ENCODE peak calls at places on chromosomes 11 and 22, in five cellular contexts. Y is effector memory CD4-positive, alpha-beta T cell; O is CD8-positive, alpha-beta memory T cell; N is ovary; C is CD8-positive, alpha-beta T cell. H is an unnamed sample.

GRCh38 chr11:32706985-32707736 is 87.3 kb downstream of the CCDC73 start:
- DNase-seq in Y (no peak), O (no peak), N (no peak), C (no peak), H (no peak)

GRCh38 chr11:86041975-86042378 is 26.9 kb downstream of the PICALM start:
- DNase-seq in Y (peak; percentile 43), O (peak; percentile 68), N (no peak), C (peak; percentile 48), H (peak; percentile 99)

GRCh38 chr11:77055056-77055680 is 11.6 kb upstream of the CAPN5 start:
- DNase-seq in Y (no peak), O (no peak), N (no peak), C (no peak), H (no peak)

GRCh38 chr22:43289976-43290663 is 53.1 kb downstream of the SCUBE1 start:
- DNase-seq in Y (no peak), O (no peak), N (peak; percentile 83), C (no peak), H (peak; percentile 63)

GRCh38 chr11:133507185-133507584 is 25.1 kb downstream of the OPCML start:
- DNase-seq in Y (no peak), O (no peak), N (no peak), C (no peak), H (no peak)

GRCh38 chr11:92702771-92703170 is 266.7 kb upstream of the MTNR1B start:
- DNase-seq in Y (no peak), O (no peak), N (no peak), C (no peak), H (no peak)

GRCh38 chr11:72012897-72013721 is 14.4 kb downstream of the IL18BP start:
- DNase-seq in Y (no peak), O (no peak), N (peak; percentile 87), C (no peak), H (peak; percentile 60)

GRCh38 chr22:43438666-43439347 is 27.0 kb downstream of the MPPED1 start:
- DNase-seq in Y (no peak), O (no peak), N (no peak), C (no peak), H (no peak)

GRCh38 chr11:134287561-134287960 is 11.4 kb downstream of the GLB1L3 start:
- DNase-seq in Y (no peak), O (no peak), N (no peak), C (no peak), H (no peak)

GRCh38 chr11:3057069-3057963 is at the start of gene CARS1:
- DNase-seq in Y (peak; percentile 94), O (peak; percentile 90), N (peak; percentile 96), C (peak; percentile 92), H (peak; percentile 91)

DNA sequence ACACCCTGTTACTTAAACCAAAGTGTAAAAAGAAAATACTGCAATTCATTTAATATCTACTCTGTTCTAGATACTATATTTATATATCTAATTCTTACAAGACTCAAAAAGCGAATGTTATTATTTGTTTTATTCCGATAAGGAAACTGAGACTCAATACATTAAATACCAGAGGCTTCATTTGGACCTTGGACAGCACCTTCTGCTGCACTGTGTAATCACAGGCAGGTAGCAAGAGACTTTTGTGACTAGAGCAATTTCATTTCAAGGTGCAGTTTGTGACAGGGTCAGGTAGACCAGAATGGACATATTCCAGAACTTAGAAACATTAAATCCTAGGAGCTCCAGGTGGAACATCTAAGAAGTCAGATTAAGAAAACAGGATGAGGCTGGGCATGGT is 21.4 kb upstream of the DNAJB13 start:
- DNase-seq in Y (no peak), O (no peak), N (no peak), C (no peak), H (no peak)
- H3K36me3 ChIP-seq in Y (peaks cover 29% of the 10 kb centered on the region), O (peaks cover 18% of the 10 kb centered on the region), N (no peaks in the 10 kb centered on the region), C (peaks cover 20% of the 10 kb centered on the region), H (peaks cover 80% of the 10 kb centered on the region)

GRCh38 chr22:19974935-19975706 is 33.5 kb upstream of the TXNRD2 start:
- DNase-seq in Y (no peak), O (no peak), N (no peak), C (no peak), H (no peak)
- H3K36me3 ChIP-seq in Y (no peaks in the 10 kb centered on the region), O (no peaks in the 10 kb centered on the region), N (no peaks in the 10 kb centered on the region), C (no peaks in the 10 kb centered on the region), H (peaks cover 85% of the 10 kb centered on the region)

DNA sequence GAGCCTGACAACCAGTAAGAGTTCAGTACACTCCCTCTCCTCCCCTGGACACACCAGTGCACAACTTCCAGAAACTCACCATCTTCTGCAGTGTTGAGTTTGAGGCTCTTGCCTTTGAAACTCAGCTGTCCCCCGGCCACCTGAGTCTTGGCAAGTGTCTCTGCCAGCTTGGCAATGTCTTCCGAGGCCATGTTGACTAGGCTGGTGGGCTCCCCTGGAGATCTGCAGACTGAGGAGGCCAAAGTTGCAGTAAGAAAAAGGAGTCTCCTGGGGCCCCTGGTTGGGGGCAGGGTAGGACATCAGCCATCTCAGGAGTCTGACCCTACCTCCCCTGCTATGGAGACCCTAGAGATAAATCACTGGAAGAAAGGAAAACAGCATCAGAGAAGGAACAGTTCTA is 5.1 kb downstream of the RANGAP1 start:
- DNase-seq in Y (no peak), O (no peak), N (no peak), C (no peak), H (no peak)
- H3K36me3 ChIP-seq in Y (peaks cover 40% of the 10 kb centered on the region), O (peaks cover 40% of the 10 kb centered on the region), N (no peaks in the 10 kb centered on the region), C (peaks cover 26% of the 10 kb centered on the region), H (peaks cover 89% of the 10 kb centered on the region)

GRCh38 chr11:83039566-83039965 is 32.1 kb downstream of the RAB30 start:
- DNase-seq in Y (no peak), O (no peak), N (no peak), C (no peak), H (no peak)
- H3K36me3 ChIP-seq in Y (no peaks in the 10 kb centered on the region), O (no peaks in the 10 kb centered on the region), N (no peaks in the 10 kb centered on the region), C (no peaks in the 10 kb centered on the region), H (no peaks in the 10 kb centered on the region)

DNA sequence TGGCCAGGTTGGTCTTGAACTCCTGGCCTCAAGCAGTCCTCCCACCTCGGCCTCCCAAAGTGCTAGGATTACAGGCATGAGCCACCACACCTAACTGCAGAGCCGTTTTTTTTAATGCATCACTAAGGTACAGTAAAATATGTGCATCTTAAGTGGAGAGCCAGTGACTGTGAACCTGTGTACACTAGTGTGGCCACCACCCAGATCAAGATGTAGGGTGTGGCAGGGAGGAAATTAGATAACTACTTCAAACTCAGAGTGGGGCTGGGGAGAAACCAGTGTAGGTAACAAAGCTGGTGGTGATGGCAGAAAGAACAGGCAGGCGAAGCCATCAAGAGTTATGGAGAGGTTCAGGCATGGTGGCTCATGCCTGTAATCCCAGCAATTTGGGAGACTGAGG is 14.4 kb downstream of the SNAP29 start:
- DNase-seq in Y (no peak), O (no peak), N (no peak), C (no peak), H (no peak)
- H3K36me3 ChIP-seq in Y (peaks cover 17% of the 10 kb centered on the region), O (peaks cover 8% of the 10 kb centered on the region), N (no peaks in the 10 kb centered on the region), C (peaks cover 19% of the 10 kb centered on the region), H (no peaks in the 10 kb centered on the region)

GRCh38 chr11:35160902-35161585 is 22.1 kb downstream of the CD44 start:
- DNase-seq in Y (no peak), O (no peak), N (no peak), C (no peak), H (no peak)
- H3K36me3 ChIP-seq in Y (peaks cover 17% of the 10 kb centered on the region), O (no peaks in the 10 kb centered on the region), N (no peaks in the 10 kb centered on the region), C (no peaks in the 10 kb centered on the region), H (no peaks in the 10 kb centered on the region)

DNA sequence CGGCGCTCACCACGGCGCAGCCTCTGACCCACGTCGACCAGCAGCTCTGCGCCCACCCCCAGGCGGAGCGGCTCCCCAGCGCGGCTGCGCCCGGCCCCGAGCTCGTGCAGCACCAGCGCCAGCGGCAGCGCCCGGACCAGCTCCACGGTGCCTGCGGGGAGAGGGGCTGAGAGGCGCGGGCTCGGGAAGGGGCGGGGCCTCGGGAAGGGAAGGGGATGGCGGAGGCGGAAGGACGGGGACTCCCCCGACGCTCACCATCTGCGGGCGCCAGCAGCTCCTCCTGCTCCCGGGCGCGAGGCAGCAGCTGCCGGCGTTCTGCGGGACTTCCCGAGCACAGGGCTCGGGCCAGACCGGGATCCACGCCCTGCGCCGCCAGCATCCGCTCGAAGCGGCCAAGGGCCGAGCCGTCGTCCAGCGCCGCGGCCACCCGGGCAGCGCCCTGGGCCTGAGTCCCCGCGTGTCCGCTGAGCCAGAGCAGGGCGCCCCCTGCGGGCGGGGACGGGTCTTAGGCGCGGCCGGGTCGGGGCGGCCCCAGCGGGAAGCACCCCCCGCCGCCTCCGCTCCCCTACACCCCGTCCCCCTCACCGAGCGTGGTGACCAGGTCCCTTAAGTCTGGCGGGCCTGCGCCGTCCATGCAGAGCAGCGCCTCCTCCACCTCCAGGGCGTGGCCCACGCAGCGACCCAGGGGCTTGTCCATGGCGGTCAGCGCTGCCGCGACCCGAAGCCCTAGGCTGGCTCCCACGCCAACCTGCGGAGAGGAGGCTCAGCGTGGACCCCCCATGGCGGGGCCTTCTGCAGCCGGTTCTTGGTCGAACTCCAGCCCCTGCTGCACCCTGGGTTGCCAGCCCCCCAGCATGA is 822 bp upstream of the SCO2 start:
- DNase-seq in Y (peak; percentile 81), O (peak; percentile 79), N (peak; percentile 86), C (peak; percentile 77), H (no peak)
- H3K36me3 ChIP-seq in Y (peaks cover 19% of the 10 kb centered on the region), O (no peaks in the 10 kb centered on the region), N (no peaks in the 10 kb centered on the region), C (peaks cover 27% of the 10 kb centered on the region), H (peaks cover 21% of the 10 kb centered on the region)

DNA sequence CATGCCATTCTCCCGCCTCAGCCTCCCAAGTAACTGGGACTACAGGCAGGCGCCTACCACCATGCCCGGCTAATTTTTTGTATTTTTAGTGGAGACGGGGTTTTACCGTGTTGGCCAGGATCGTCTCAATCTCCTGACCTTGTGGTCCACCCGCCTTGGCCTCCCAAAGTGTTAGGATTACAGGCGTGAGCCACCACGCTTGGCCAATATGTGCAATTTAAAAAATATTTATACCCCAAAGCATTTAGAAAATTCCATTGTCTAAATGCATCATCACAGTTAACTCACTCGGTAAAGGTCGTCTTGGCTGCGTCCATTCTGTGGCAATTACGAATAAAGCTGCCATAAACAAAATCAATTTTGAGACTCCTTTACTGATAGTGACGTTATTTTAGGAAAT is 36.2 kb downstream of the EP300 start:
- DNase-seq in Y (no peak), O (no peak), N (no peak), C (no peak), H (no peak)
- H3K36me3 ChIP-seq in Y (peaks cover 71% of the 10 kb centered on the region), O (peaks cover 45% of the 10 kb centered on the region), N (no peaks in the 10 kb centered on the region), C (peaks cover 46% of the 10 kb centered on the region), H (peaks cover 18% of the 10 kb centered on the region)

H was measured in tibial nerve.